ENCODE peak calls at places on chromosomes 13 and 19, in six cellular contexts. L is psoas muscle, B is A673, A is SK-N-SH, O is breast epithelium, P is keratinocyte. D is an unnamed sample.

GRCh38 chr19:48812094-48812929 is 1.5 kb upstream of the BCAT2 start:
- DNase-seq in O (peak; percentile 85), L (peak; percentile 96), A (peak; percentile 97), B (peak; percentile 83), P (no peak), D (peak; percentile 92)

GRCh38 chr19:13024126-13024957 is 29.1 kb downstream of the NFIX start:
- DNase-seq in A (no peak), P (no peak), B (no peak), O (no peak), L (peak; percentile 72), D (peak; percentile 73)

GRCh38 chr19:50478901-50479715 is 2.5 kb upstream of the GARIN5A start:
- DNase-seq in A (no peak), O (no peak), P (no peak), L (peak; percentile 76), B (peak; percentile 31), D (no peak)

GRCh38 chr19:16527971-16528521 is 14.2 kb downstream of the CHERP start:
- DNase-seq in B (peak; percentile 42), L (no peak), P (no peak), A (peak; percentile 61), O (no peak), D (no peak)

GRCh38 chr19:12834418-12834943 is at the start of gene RTBDN:
- DNase-seq in A (no peak), B (peak; percentile 62), P (no peak), O (no peak), L (peak; percentile 12), D (no peak)

GRCh38 chr19:46603752-46604241 is 2.7 kb downstream of the CALM3 start:
- DNase-seq in B (no peak), P (no peak), L (no peak), O (no peak), A (peak; percentile 42), D (no peak)

GRCh38 chr13:71661921-71662320 is 205.1 kb downstream of the DACH1 start:
- DNase-seq in A (no peak), L (no peak), B (no peak), P (no peak), O (no peak), D (no peak)

GRCh38 chr13:71864981-71865857 is 1.8 kb downstream of the DACH1 start:
- DNase-seq in P (no peak), A (peak; percentile 73), B (peak; percentile 23), L (peak; percentile 60), O (no peak), D (peak; percentile 86)

GRCh38 chr13:73231456-73231855 is 172.7 kb downstream of the KLF5 start:
- DNase-seq in O (no peak), A (no peak), P (no peak), L (no peak), B (peak; percentile 22), D (no peak)

GRCh38 chr19:55373993-55374757 is 2.5 kb upstream of the TMEM190 start:
- DNase-seq in L (no peak), B (no peak), P (no peak), O (no peak), A (peak; percentile 62), D (no peak)

GRCh38 chr19:29290853-29291252 is 77.9 kb upstream of the UQCRFS1 start:
- DNase-seq in P (no peak), O (no peak), A (no peak), B (no peak), L (no peak), D (no peak)

GRCh38 chr13:110907951-110908898 is 6.6 kb downstream of the ANKRD10 start:
- DNase-seq in A (no peak), P (peak; percentile 88), O (peak; percentile 91), B (peak; percentile 33), L (no peak), D (no peak)

GRCh38 chr19:40799558-40800338 is 757 bp downstream of the EGLN2 start:
- DNase-seq in B (no peak), L (peak; percentile 76), O (no peak), A (peak; percentile 69), P (no peak), D (peak; percentile 90)

GRCh38 chr13:94192576-94192975 is 286.9 kb downstream of the DCT start:
- DNase-seq in A (no peak), B (peak; percentile 80), P (no peak), O (no peak), L (no peak), D (no peak)

GRCh38 chr19:45154064-45154827 is 6.5 kb downstream of the NKPD1 start:
- DNase-seq in A (no peak), O (no peak), L (no peak), P (no peak), B (no peak), D (no peak)

GRCh38 chr19:46610851-46611770 is 10.0 kb downstream of the CALM3 start:
- DNase-seq in O (no peak), L (peak; percentile 45), B (no peak), A (peak; percentile 10), P (no peak), D (peak; percentile 27)

GRCh38 chr19:4649392-4650094 is 10.2 kb downstream of the TNFAIP8L1 start:
- DNase-seq in P (no peak), O (no peak), B (no peak), L (no peak), A (no peak), D (no peak)

GRCh38 chr19:28244966-28245365 is 968.0 kb downstream of the UQCRFS1 start:
- DNase-seq in B (no peak), O (no peak), L (no peak), A (no peak), P (no peak), D (no peak)

GRCh38 chr19:28245937-28246336 is 967.0 kb downstream of the UQCRFS1 start:
- DNase-seq in B (no peak), A (no peak), L (no peak), O (no peak), P (no peak), D (no peak)

GRCh38 chr19:28239270-28239669 is 973.7 kb downstream of the UQCRFS1 start:
- DNase-seq in O (no peak), B (peak; percentile 31), L (no peak), A (peak; percentile 12), P (no peak), D (no peak)

GRCh38 chr19:28242317-28242927 is 970.5 kb downstream of the UQCRFS1 start:
- DNase-seq in B (peak; percentile 43), O (no peak), P (no peak), L (no peak), A (peak; percentile 44), D (no peak)
- TF ChIP-seq CTCF in B (peak; percentile 59), O (no peak), P (peak; percentile 8), L (peak; percentile 26), A (peak; percentile 73), D (peak; percentile 41)

GRCh38 chr13:113358653-113359052 is 5.3 kb downstream of the GRTP1 start:
- DNase-seq in O (no peak), B (no peak), A (no peak), L (no peak), P (no peak), D (no peak)

GRCh38 chr13:113360446-113360845 is 3.5 kb downstream of the GRTP1 start:
- DNase-seq in B (no peak), A (no peak), O (no peak), P (no peak), L (no peak), D (no peak)

GRCh38 chr13:113357529-113357928 is 6.4 kb downstream of the GRTP1 start:
- DNase-seq in A (no peak), O (no peak), L (peak; percentile 10), B (no peak), P (no peak), D (no peak)

GRCh38 chr13:113361406-113361805 is 2.5 kb downstream of the GRTP1 start:
- DNase-seq in L (no peak), O (no peak), B (no peak), A (no peak), P (no peak), D (no peak)

DNA sequence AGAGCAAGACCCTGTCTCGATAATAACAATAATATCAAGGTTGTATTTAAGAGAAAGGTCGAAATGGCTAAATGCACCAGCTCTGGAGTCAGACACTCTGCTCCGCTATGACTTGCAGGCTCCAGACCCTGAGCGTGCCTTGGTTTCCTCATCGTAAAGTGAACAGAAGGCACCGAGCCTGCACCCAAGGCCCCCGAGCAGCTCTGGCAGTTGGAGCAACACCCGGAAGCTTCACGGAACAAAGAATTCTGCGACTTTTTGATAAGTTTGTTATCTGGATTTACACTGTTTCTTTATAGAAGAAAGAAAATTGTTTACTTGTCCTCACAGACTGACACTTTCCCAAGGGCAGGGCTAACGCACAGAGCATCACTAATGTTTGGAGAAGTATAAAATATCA is 4.4 kb downstream of the GRTP1 start:
- DNase-seq in B (no peak), L (no peak), A (no peak), P (no peak), O (no peak), D (no peak)
- H3K27ac ChIP-seq in B (no peak overlapping the region), L (no peak overlapping the region), A (no peak overlapping the region), P (no peak overlapping the region), O (no peak overlapping the region), D (no peak overlapping the region)

GRCh38 chr19:3253270-3253669 is 28.8 kb downstream of the CELF5 start:
- DNase-seq in B (no peak), A (no peak), P (no peak), O (no peak), L (no peak), D (no peak)
- TF ChIP-seq CTCF in B (peak; percentile 12), A (no peak), P (no peak), O (no peak), L (no peak), D (no peak)

DNA sequence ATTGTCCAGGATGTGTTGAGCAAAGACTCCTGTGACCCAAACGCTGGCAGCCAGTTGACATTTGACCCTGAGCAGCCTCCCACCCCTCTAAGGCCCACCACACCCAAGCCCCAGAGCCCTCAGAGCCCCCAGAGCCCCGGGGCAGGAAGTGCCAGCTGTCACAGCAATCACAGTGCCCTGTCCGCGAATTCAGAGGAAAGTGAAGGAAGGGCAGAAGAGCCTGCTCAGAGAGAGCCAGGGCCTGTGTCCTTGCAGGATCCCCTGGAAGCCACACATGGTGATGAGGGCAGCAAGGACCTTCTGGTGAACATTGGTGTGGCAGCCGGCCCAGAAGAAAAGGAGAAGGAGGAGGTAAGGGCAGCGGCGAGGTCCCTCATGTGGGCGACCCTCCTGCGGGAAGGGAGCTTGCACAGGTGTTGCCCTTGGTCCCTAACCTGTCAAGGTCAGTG is 63.7 kb downstream of the SPATA13 start:
- DNase-seq in B (no peak), O (no peak), A (no peak), P (no peak), L (no peak), D (peak; percentile 67)
- H3K27ac ChIP-seq in B (no peak overlapping the region), O (no peak overlapping the region), A (no peak overlapping the region), P (no peak overlapping the region), L (no peak overlapping the region), D (no peak overlapping the region)

DNA sequence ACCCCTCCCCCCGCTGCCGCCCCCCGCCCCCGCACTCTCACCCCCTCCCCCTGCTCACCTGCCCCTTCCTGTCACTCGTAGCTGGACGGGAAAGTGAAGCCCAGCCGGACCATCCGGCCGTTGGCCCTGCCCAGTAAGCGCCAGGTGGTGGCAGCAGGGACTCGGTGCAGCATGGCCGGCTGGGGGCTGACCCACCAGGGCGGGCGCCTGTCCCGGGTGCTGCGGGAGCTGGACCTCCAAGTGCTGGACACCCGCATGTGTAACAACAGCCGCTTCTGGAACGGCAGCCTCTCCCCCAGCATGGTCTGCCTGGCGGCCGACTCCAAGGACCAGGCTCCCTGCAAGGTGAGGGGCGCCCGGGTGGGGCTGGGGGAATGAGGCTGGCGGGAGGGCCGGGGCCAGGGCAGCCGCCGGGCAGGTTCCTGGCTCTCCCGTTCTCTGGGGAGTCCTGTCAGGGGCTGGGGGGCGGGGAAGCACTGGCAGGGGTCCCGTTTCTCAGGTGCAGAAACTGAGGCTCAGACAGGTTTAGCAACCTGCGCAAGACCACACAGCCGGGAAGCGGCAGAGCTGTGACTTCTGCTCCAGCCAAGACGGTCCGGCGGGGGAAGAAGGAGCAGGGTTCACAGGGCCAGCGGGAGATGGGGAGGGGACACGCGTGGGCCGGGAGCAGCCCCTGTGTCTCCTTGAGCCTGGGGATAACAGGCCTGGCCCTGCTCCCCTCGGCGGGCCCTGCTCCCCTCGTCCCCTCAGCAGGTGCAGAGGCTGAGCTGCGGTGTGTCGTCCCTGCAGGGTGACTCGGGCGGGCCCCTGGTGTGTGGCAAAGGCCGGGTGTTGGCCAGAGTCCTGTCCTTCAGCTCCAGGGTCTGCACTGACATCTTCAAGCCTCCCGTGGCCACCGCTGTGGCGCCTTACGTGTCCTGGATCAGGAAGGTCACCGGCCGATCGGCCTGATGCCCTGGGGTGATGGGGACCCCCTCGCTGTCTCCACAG is 5.3 kb downstream of the GZMM start:
- DNase-seq in O (no peak), L (no peak), P (no peak), B (no peak), A (peak; percentile 75), D (no peak)
- TF ChIP-seq CTCF in O (no peak), L (no peak), P (no peak), B (no peak), A (no peak), D (no peak)

D was measured in left lung.